ENCODE peak calls at places on chromosomes 11 and 22, in five cellular contexts. One of them, this sample, is unnamed.

GRCh38 chr11:4539603-4540219 is 5.3 kb upstream of the OR52M1 start:
- DNase-seq in activated naive CD4-positive, alpha-beta T cell treated with anti-CD3 and anti-CD28 coated beads for 36 hours: peak
- DNase-seq in iPS DF 19.7: no peak
- DNase-seq in thoracic aorta: peak
- DNase-seq in stimulated activated CD8-positive, alpha-beta memory T cell treated with anti-CD3 and anti-CD28 coated beads, Interleukin-4, amount 100 ng/mL, for 24 hours: peak
- DNase-seq in this sample: peak

GRCh38 chr22:43479962-43480361 is 68.1 kb downstream of the MPPED1 start:
- DNase-seq in activated naive CD4-positive, alpha-beta T cell treated with anti-CD3 and anti-CD28 coated beads for 36 hours: no peak
- DNase-seq in iPS DF 19.7: no peak
- DNase-seq in thoracic aorta: no peak
- DNase-seq in stimulated activated CD8-positive, alpha-beta memory T cell treated with anti-CD3 and anti-CD28 coated beads, Interleukin-4, amount 100 ng/mL, for 24 hours: no peak
- DNase-seq in this sample: no peak

GRCh38 chr11:115623021-115623451 is 118.8 kb upstream of the CADM1 start:
- DNase-seq in activated naive CD4-positive, alpha-beta T cell treated with anti-CD3 and anti-CD28 coated beads for 36 hours: no peak
- DNase-seq in iPS DF 19.7: no peak
- DNase-seq in thoracic aorta: peak
- DNase-seq in stimulated activated CD8-positive, alpha-beta memory T cell treated with anti-CD3 and anti-CD28 coated beads, Interleukin-4, amount 100 ng/mL, for 24 hours: no peak
- DNase-seq in this sample: peak

GRCh38 chr11:96254087-96254486 is 88.9 kb downstream of the MAML2 start:
- DNase-seq in activated naive CD4-positive, alpha-beta T cell treated with anti-CD3 and anti-CD28 coated beads for 36 hours: peak
- DNase-seq in iPS DF 19.7: no peak
- DNase-seq in thoracic aorta: no peak
- DNase-seq in stimulated activated CD8-positive, alpha-beta memory T cell treated with anti-CD3 and anti-CD28 coated beads, Interleukin-4, amount 100 ng/mL, for 24 hours: no peak
- DNase-seq in this sample: peak

GRCh38 chr11:122367809-122368231 is 251.8 kb upstream of the BLID start:
- DNase-seq in activated naive CD4-positive, alpha-beta T cell treated with anti-CD3 and anti-CD28 coated beads for 36 hours: no peak
- DNase-seq in iPS DF 19.7: no peak
- DNase-seq in thoracic aorta: no peak
- DNase-seq in stimulated activated CD8-positive, alpha-beta memory T cell treated with anti-CD3 and anti-CD28 coated beads, Interleukin-4, amount 100 ng/mL, for 24 hours: no peak
- DNase-seq in this sample: peak

GRCh38 chr11:32081129-32081641 is 9.7 kb upstream of the RCN1 start:
- DNase-seq in activated naive CD4-positive, alpha-beta T cell treated with anti-CD3 and anti-CD28 coated beads for 36 hours: no peak
- DNase-seq in iPS DF 19.7: no peak
- DNase-seq in thoracic aorta: no peak
- DNase-seq in stimulated activated CD8-positive, alpha-beta memory T cell treated with anti-CD3 and anti-CD28 coated beads, Interleukin-4, amount 100 ng/mL, for 24 hours: no peak
- DNase-seq in this sample: peak

GRCh38 chr11:65865550-65866172 is 5.4 kb downstream of the MUS81 start:
- DNase-seq in activated naive CD4-positive, alpha-beta T cell treated with anti-CD3 and anti-CD28 coated beads for 36 hours: no peak
- DNase-seq in iPS DF 19.7: no peak
- DNase-seq in thoracic aorta: no peak
- DNase-seq in stimulated activated CD8-positive, alpha-beta memory T cell treated with anti-CD3 and anti-CD28 coated beads, Interleukin-4, amount 100 ng/mL, for 24 hours: no peak
- DNase-seq in this sample: no peak

GRCh38 chr11:45818961-45819605 is 14.1 kb downstream of the SLC35C1 start:
- DNase-seq in activated naive CD4-positive, alpha-beta T cell treated with anti-CD3 and anti-CD28 coated beads for 36 hours: no peak
- DNase-seq in iPS DF 19.7: no peak
- DNase-seq in thoracic aorta: no peak
- DNase-seq in stimulated activated CD8-positive, alpha-beta memory T cell treated with anti-CD3 and anti-CD28 coated beads, Interleukin-4, amount 100 ng/mL, for 24 hours: no peak
- DNase-seq in this sample: no peak

GRCh38 chr22:20471126-20471833 is 24.3 kb downstream of the KLHL22 start:
- DNase-seq in activated naive CD4-positive, alpha-beta T cell treated with anti-CD3 and anti-CD28 coated beads for 36 hours: no peak
- DNase-seq in iPS DF 19.7: no peak
- DNase-seq in thoracic aorta: no peak
- DNase-seq in stimulated activated CD8-positive, alpha-beta memory T cell treated with anti-CD3 and anti-CD28 coated beads, Interleukin-4, amount 100 ng/mL, for 24 hours: no peak
- DNase-seq in this sample: no peak

GRCh38 chr11:134951305-134951700 is 539.3 kb upstream of the B3GAT1 start:
- DNase-seq in activated naive CD4-positive, alpha-beta T cell treated with anti-CD3 and anti-CD28 coated beads for 36 hours: no peak
- DNase-seq in iPS DF 19.7: no peak
- DNase-seq in thoracic aorta: no peak
- DNase-seq in stimulated activated CD8-positive, alpha-beta memory T cell treated with anti-CD3 and anti-CD28 coated beads, Interleukin-4, amount 100 ng/mL, for 24 hours: no peak
- DNase-seq in this sample: peak

GRCh38 chr11:10654211-10655150 is 39.1 kb downstream of the IRAG1 start:
- DNase-seq in activated naive CD4-positive, alpha-beta T cell treated with anti-CD3 and anti-CD28 coated beads for 36 hours: peak
- DNase-seq in iPS DF 19.7: peak
- DNase-seq in thoracic aorta: no peak
- DNase-seq in stimulated activated CD8-positive, alpha-beta memory T cell treated with anti-CD3 and anti-CD28 coated beads, Interleukin-4, amount 100 ng/mL, for 24 hours: no peak
- DNase-seq in this sample: peak

GRCh38 chr22:42294034-42294985 is 23.9 kb upstream of the TCF20 start:
- DNase-seq in activated naive CD4-positive, alpha-beta T cell treated with anti-CD3 and anti-CD28 coated beads for 36 hours: peak
- DNase-seq in iPS DF 19.7: no peak
- DNase-seq in thoracic aorta: no peak
- DNase-seq in stimulated activated CD8-positive, alpha-beta memory T cell treated with anti-CD3 and anti-CD28 coated beads, Interleukin-4, amount 100 ng/mL, for 24 hours: no peak
- DNase-seq in this sample: peak

This sample was measured in GM23248.